ENCODE peak calls at places on chromosomes 2 and 18, in five cellular contexts. One of them, this sample, is unnamed.

GRCh38 chr18:46388295-46388694 is 268.7 kb downstream of the LOXHD1 start:
- DNase-seq in activated CD4-positive, alpha-beta T cell treated with anti-CD3 and anti-CD28 coated beads, Interleukin-2, amount 50 U/mL, for 1 hour: no peak
- DNase-seq in activated gamma-delta T cell treated with Interleukin-2 at 50 U/mL for 16 hours: no peak
- DNase-seq in neural crest cell: no peak
- DNase-seq in stimulated activated naive B cell treated with anti-CD40 and anti-IgM and Interleukin-4, amounts not matched to agents 10 μg/mL and 1 μg/mL and 100 μg/mL, for 72 hours: no peak
- DNase-seq in this sample: no peak

GRCh38 chr2:28563869-28564268 is 68.0 kb downstream of the PLB1 start:
- DNase-seq in activated gamma-delta T cell treated with Interleukin-2 at 50 U/mL for 16 hours: no peak
- DNase-seq in activated CD4-positive, alpha-beta T cell treated with anti-CD3 and anti-CD28 coated beads, Interleukin-2, amount 50 U/mL, for 1 hour: no peak
- DNase-seq in neural crest cell: no peak
- DNase-seq in stimulated activated naive B cell treated with anti-CD40 and anti-IgM and Interleukin-4, amounts not matched to agents 10 μg/mL and 1 μg/mL and 100 μg/mL, for 72 hours: no peak
- DNase-seq in this sample: no peak

GRCh38 chr18:79708412-79708811 is 28.8 kb downstream of the CTDP1 start:
- DNase-seq in activated CD4-positive, alpha-beta T cell treated with anti-CD3 and anti-CD28 coated beads, Interleukin-2, amount 50 U/mL, for 1 hour: no peak
- DNase-seq in neural crest cell: no peak
- DNase-seq in stimulated activated naive B cell treated with anti-CD40 and anti-IgM and Interleukin-4, amounts not matched to agents 10 μg/mL and 1 μg/mL and 100 μg/mL, for 72 hours: no peak
- DNase-seq in activated gamma-delta T cell treated with Interleukin-2 at 50 U/mL for 16 hours: no peak
- DNase-seq in this sample: no peak

GRCh38 chr2:97654324-97654723 is 8.5 kb downstream of the COX5B start:
- DNase-seq in neural crest cell: no peak
- DNase-seq in activated CD4-positive, alpha-beta T cell treated with anti-CD3 and anti-CD28 coated beads, Interleukin-2, amount 50 U/mL, for 1 hour: no peak
- DNase-seq in activated gamma-delta T cell treated with Interleukin-2 at 50 U/mL for 16 hours: no peak
- DNase-seq in stimulated activated naive B cell treated with anti-CD40 and anti-IgM and Interleukin-4, amounts not matched to agents 10 μg/mL and 1 μg/mL and 100 μg/mL, for 72 hours: no peak
- DNase-seq in this sample: no peak

GRCh38 chr2:43389581-43390466 is 163.4 kb upstream of the ZFP36L2 start:
- DNase-seq in neural crest cell: no peak
- DNase-seq in activated CD4-positive, alpha-beta T cell treated with anti-CD3 and anti-CD28 coated beads, Interleukin-2, amount 50 U/mL, for 1 hour: no peak
- DNase-seq in stimulated activated naive B cell treated with anti-CD40 and anti-IgM and Interleukin-4, amounts not matched to agents 10 μg/mL and 1 μg/mL and 100 μg/mL, for 72 hours: no peak
- DNase-seq in activated gamma-delta T cell treated with Interleukin-2 at 50 U/mL for 16 hours: no peak
- DNase-seq in this sample: no peak

GRCh38 chr2:107062173-107062572 is 176.2 kb upstream of the ST6GAL2 start:
- DNase-seq in neural crest cell: no peak
- DNase-seq in activated CD4-positive, alpha-beta T cell treated with anti-CD3 and anti-CD28 coated beads, Interleukin-2, amount 50 U/mL, for 1 hour: no peak
- DNase-seq in activated gamma-delta T cell treated with Interleukin-2 at 50 U/mL for 16 hours: no peak
- DNase-seq in stimulated activated naive B cell treated with anti-CD40 and anti-IgM and Interleukin-4, amounts not matched to agents 10 μg/mL and 1 μg/mL and 100 μg/mL, for 72 hours: no peak
- DNase-seq in this sample: no peak

GRCh38 chr18:45066868-45067267 is 386.2 kb downstream of the SETBP1 start:
- DNase-seq in activated gamma-delta T cell treated with Interleukin-2 at 50 U/mL for 16 hours: no peak
- DNase-seq in activated CD4-positive, alpha-beta T cell treated with anti-CD3 and anti-CD28 coated beads, Interleukin-2, amount 50 U/mL, for 1 hour: no peak
- DNase-seq in neural crest cell: no peak
- DNase-seq in stimulated activated naive B cell treated with anti-CD40 and anti-IgM and Interleukin-4, amounts not matched to agents 10 μg/mL and 1 μg/mL and 100 μg/mL, for 72 hours: peak
- DNase-seq in this sample: no peak

GRCh38 chr2:176555781-176556180 is 286.5 kb downstream of the MTX2 start:
- DNase-seq in stimulated activated naive B cell treated with anti-CD40 and anti-IgM and Interleukin-4, amounts not matched to agents 10 μg/mL and 1 μg/mL and 100 μg/mL, for 72 hours: no peak
- DNase-seq in neural crest cell: no peak
- DNase-seq in activated gamma-delta T cell treated with Interleukin-2 at 50 U/mL for 16 hours: no peak
- DNase-seq in activated CD4-positive, alpha-beta T cell treated with anti-CD3 and anti-CD28 coated beads, Interleukin-2, amount 50 U/mL, for 1 hour: no peak
- DNase-seq in this sample: no peak

GRCh38 chr18:23547306-23547705 is 39.0 kb downstream of the NPC1 start:
- DNase-seq in stimulated activated naive B cell treated with anti-CD40 and anti-IgM and Interleukin-4, amounts not matched to agents 10 μg/mL and 1 μg/mL and 100 μg/mL, for 72 hours: no peak
- DNase-seq in neural crest cell: no peak
- DNase-seq in activated CD4-positive, alpha-beta T cell treated with anti-CD3 and anti-CD28 coated beads, Interleukin-2, amount 50 U/mL, for 1 hour: no peak
- DNase-seq in activated gamma-delta T cell treated with Interleukin-2 at 50 U/mL for 16 hours: no peak
- DNase-seq in this sample: no peak

GRCh38 chr18:79503891-79504475 is 108.3 kb downstream of the NFATC1 start:
- DNase-seq in neural crest cell: no peak
- DNase-seq in stimulated activated naive B cell treated with anti-CD40 and anti-IgM and Interleukin-4, amounts not matched to agents 10 μg/mL and 1 μg/mL and 100 μg/mL, for 72 hours: no peak
- DNase-seq in activated CD4-positive, alpha-beta T cell treated with anti-CD3 and anti-CD28 coated beads, Interleukin-2, amount 50 U/mL, for 1 hour: no peak
- DNase-seq in activated gamma-delta T cell treated with Interleukin-2 at 50 U/mL for 16 hours: no peak
- DNase-seq in this sample: no peak

GRCh38 chr2:40364143-40364903 is 87.6 kb downstream of the SLC8A1 start:
- DNase-seq in activated gamma-delta T cell treated with Interleukin-2 at 50 U/mL for 16 hours: no peak
- DNase-seq in activated CD4-positive, alpha-beta T cell treated with anti-CD3 and anti-CD28 coated beads, Interleukin-2, amount 50 U/mL, for 1 hour: no peak
- DNase-seq in neural crest cell: no peak
- DNase-seq in stimulated activated naive B cell treated with anti-CD40 and anti-IgM and Interleukin-4, amounts not matched to agents 10 μg/mL and 1 μg/mL and 100 μg/mL, for 72 hours: no peak
- DNase-seq in this sample: no peak

GRCh38 chr18:60020107-60020925 is 120.5 kb downstream of the PMAIP1 start:
- DNase-seq in neural crest cell: no peak
- DNase-seq in activated CD4-positive, alpha-beta T cell treated with anti-CD3 and anti-CD28 coated beads, Interleukin-2, amount 50 U/mL, for 1 hour: no peak
- DNase-seq in stimulated activated naive B cell treated with anti-CD40 and anti-IgM and Interleukin-4, amounts not matched to agents 10 μg/mL and 1 μg/mL and 100 μg/mL, for 72 hours: no peak
- DNase-seq in activated gamma-delta T cell treated with Interleukin-2 at 50 U/mL for 16 hours: no peak
- DNase-seq in this sample: no peak

GRCh38 chr2:98560256-98560771 is 48.0 kb downstream of the COA5 start:
- DNase-seq in activated gamma-delta T cell treated with Interleukin-2 at 50 U/mL for 16 hours: no peak
- DNase-seq in neural crest cell: no peak
- DNase-seq in activated CD4-positive, alpha-beta T cell treated with anti-CD3 and anti-CD28 coated beads, Interleukin-2, amount 50 U/mL, for 1 hour: no peak
- DNase-seq in stimulated activated naive B cell treated with anti-CD40 and anti-IgM and Interleukin-4, amounts not matched to agents 10 μg/mL and 1 μg/mL and 100 μg/mL, for 72 hours: no peak
- DNase-seq in this sample: no peak

GRCh38 chr2:19607931-19608762 is 249.7 kb upstream of the OSR1 start:
- DNase-seq in activated gamma-delta T cell treated with Interleukin-2 at 50 U/mL for 16 hours: no peak
- DNase-seq in neural crest cell: no peak
- DNase-seq in stimulated activated naive B cell treated with anti-CD40 and anti-IgM and Interleukin-4, amounts not matched to agents 10 μg/mL and 1 μg/mL and 100 μg/mL, for 72 hours: no peak
- DNase-seq in activated CD4-positive, alpha-beta T cell treated with anti-CD3 and anti-CD28 coated beads, Interleukin-2, amount 50 U/mL, for 1 hour: no peak
- DNase-seq in this sample: no peak

GRCh38 chr2:77001895-77002294 is 520.3 kb downstream of the LRRTM4 start:
- DNase-seq in activated gamma-delta T cell treated with Interleukin-2 at 50 U/mL for 16 hours: no peak
- DNase-seq in activated CD4-positive, alpha-beta T cell treated with anti-CD3 and anti-CD28 coated beads, Interleukin-2, amount 50 U/mL, for 1 hour: no peak
- DNase-seq in neural crest cell: no peak
- DNase-seq in stimulated activated naive B cell treated with anti-CD40 and anti-IgM and Interleukin-4, amounts not matched to agents 10 μg/mL and 1 μg/mL and 100 μg/mL, for 72 hours: no peak
- DNase-seq in this sample: no peak